ENCODE peak calls at places on chromosomes 12 and 14, in six cellular contexts. F is Panc1; H is ELR; V is astrocyte; M is right lobe of liver; L is activated gamma-delta T cell treated with anti-CD3 and anti-CD28 coated beads, Interleukin-2, amount 50 U/mL, for 16 hours. J is an unnamed sample.

GRCh38 chr12:24172773-24173447 is 223.4 kb upstream of the SOX5 start:
- DNase-seq in F (no peak), H (no peak), V (no peak), M (no peak), L (no peak), J (no peak)

GRCh38 chr12:77995436-77996167 is 164.9 kb downstream of the NAV3 start:
- DNase-seq in F (peak), H (peak), V (peak), M (no peak), L (no peak), J (no peak)

GRCh38 chr12:103314786-103315185 is 181.0 kb downstream of the C12orf42 start:
- DNase-seq in F (no peak), H (no peak), V (no peak), M (no peak), L (no peak), J (no peak)

GRCh38 chr12:51683763-51684357 is 92.8 kb downstream of the SCN8A start:
- DNase-seq in F (no peak), H (peak), V (peak), M (no peak), L (no peak), J (no peak)

GRCh38 chr14:104156142-104156541 is 17.8 kb downstream of the KIF26A start:
- DNase-seq in F (no peak), H (no peak), V (no peak), M (no peak), L (no peak), J (no peak)

GRCh38 chr12:31518680-31519227 is 72.2 kb downstream of the DENND5B start:
- DNase-seq in F (peak), H (peak), V (peak), M (no peak), L (no peak), J (no peak)

GRCh38 chr12:39012870-39013269 is 107.5 kb upstream of the CPNE8 start:
- DNase-seq in F (no peak), H (no peak), V (peak), M (no peak), L (no peak), J (no peak)

GRCh38 chr14:50531595-50532501 is 521 bp downstream of the MAP4K5 start:
- DNase-seq in F (no peak), H (peak), V (no peak), M (peak), L (no peak), J (peak)

GRCh38 chr12:16949351-16949750 is 343.4 kb upstream of the LMO3 start:
- DNase-seq in F (no peak), H (no peak), V (no peak), M (no peak), L (no peak), J (no peak)

GRCh38 chr12:122064034-122064777 is 14.3 kb upstream of the MLXIP start:
- DNase-seq in F (no peak), H (peak), V (peak), M (peak), L (no peak), J (peak)

GRCh38 chr12:62643470-62643869 is 176.8 kb downstream of the MON2 start:
- DNase-seq in F (no peak), H (no peak), V (peak), M (no peak), L (no peak), J (no peak)

GRCh38 chr14:26191123-26191522 is 406.7 kb downstream of the NOVA1 start:
- DNase-seq in F (no peak), H (no peak), V (no peak), M (no peak), L (no peak), J (no peak)

GRCh38 chr14:105240811-105241576 is 7.3 kb upstream of the BTBD6 start:
- DNase-seq in F (no peak), H (no peak), V (no peak), M (no peak), L (no peak), J (no peak)

GRCh38 chr14:102927878-102928411 is 5.5 kb downstream of the AMN start:
- DNase-seq in F (no peak), H (no peak), V (no peak), M (no peak), L (no peak), J (no peak)

J was measured in NCI-H2029.